ENCODE peak calls at places on chromosomes 12 and 14, in four cellular contexts. F, X, T and Q are unnamed samples.

GRCh38 chr14:97029800-97030199 is 232.6 kb downstream of the VRK1 start:
- DNase-seq in X (no peak), T (no peak), F (no peak), Q (no peak)

GRCh38 chr14:88037270-88037669 is 32.3 kb downstream of the GPR65 start:
- DNase-seq in F (no peak), X (no peak), T (no peak), Q (no peak)

GRCh38 chr14:24095196-24096068 is 1.3 kb downstream of the PCK2 start:
- DNase-seq in T (peak; percentile 64), F (peak; percentile 69), X (peak; percentile 39), Q (peak; percentile 35)

GRCh38 chr14:98592611-98593170 is 679.3 kb downstream of the BCL11B start:
- DNase-seq in F (no peak), T (no peak), X (no peak), Q (no peak)

GRCh38 chr14:69149461-69150244 is 3.3 kb downstream of the DCAF5 start:
- DNase-seq in F (no peak), T (no peak), X (no peak), Q (no peak)

GRCh38 chr14:90624732-90625444 is 191.3 kb downstream of the TTC7B start:
- DNase-seq in F (no peak), X (no peak), T (no peak), Q (no peak)

GRCh38 chr12:79689477-79690155 is 1.1 kb downstream of the PAWR start:
- DNase-seq in T (peak; percentile 35), F (peak; percentile 36), X (no peak), Q (no peak)

GRCh38 chr12:11016937-11017336 is 5.5 kb downstream of the TAS2R19 start:
- DNase-seq in X (no peak), T (no peak), F (no peak), Q (no peak)

GRCh38 chr14:74954232-74954946 is 1.0 kb downstream of the PGF start:
- DNase-seq in T (no peak), X (no peak), F (no peak), Q (no peak)